ENCODE peak calls at places on chromosomes 16 and 17, in seven cellular contexts. One of them, this sample, is unnamed. For H3K4me1, the result is how much of the 10 kb centered on the place peaks cover.

GRCh38 chr16:50697881-50698767 is 4.7 kb downstream of the NOD2 start:
- DNase-seq in cardiac muscle cell: peak
- DNase-seq in OCI-LY7: no peak
- DNase-seq in CD8-positive, alpha-beta memory T cell: peak
- DNase-seq in IMR-90: peak
- DNase-seq in body of pancreas: no peak
- DNase-seq in left ventricle myocardium inferior: no peak
- DNase-seq in this sample: peak

GRCh38 chr17:4940625-4941021 is 555 bp downstream of the RNF167 start:
- DNase-seq in cardiac muscle cell: no peak
- DNase-seq in OCI-LY7: peak
- DNase-seq in CD8-positive, alpha-beta memory T cell: peak
- DNase-seq in IMR-90: no peak
- DNase-seq in body of pancreas: no peak
- DNase-seq in left ventricle myocardium inferior: no peak
- DNase-seq in this sample: peak

GRCh38 chr17:64387545-64388171 is 3.0 kb downstream of the PECAM1 start:
- DNase-seq in cardiac muscle cell: no peak
- DNase-seq in OCI-LY7: no peak
- DNase-seq in CD8-positive, alpha-beta memory T cell: no peak
- DNase-seq in IMR-90: no peak
- DNase-seq in body of pancreas: no peak
- DNase-seq in left ventricle myocardium inferior: no peak
- DNase-seq in this sample: no peak

GRCh38 chr16:89217388-89218191 is at the start of gene ZNF778:
- DNase-seq in cardiac muscle cell: peak
- DNase-seq in OCI-LY7: peak
- DNase-seq in CD8-positive, alpha-beta memory T cell: peak
- DNase-seq in IMR-90: peak
- DNase-seq in body of pancreas: peak
- DNase-seq in left ventricle myocardium inferior: peak
- DNase-seq in this sample: peak

GRCh38 chr17:38324732-38325131 is 19.0 kb downstream of the GPR179 start:
- DNase-seq in cardiac muscle cell: no peak
- DNase-seq in OCI-LY7: no peak
- DNase-seq in CD8-positive, alpha-beta memory T cell: no peak
- DNase-seq in IMR-90: no peak
- DNase-seq in body of pancreas: no peak
- DNase-seq in left ventricle myocardium inferior: no peak
- DNase-seq in this sample: no peak

GRCh38 chr16:19116711-19117449 is 3.1 kb downstream of the ITPRIPL2 start:
- DNase-seq in cardiac muscle cell: no peak
- DNase-seq in OCI-LY7: peak
- DNase-seq in CD8-positive, alpha-beta memory T cell: no peak
- DNase-seq in IMR-90: peak
- DNase-seq in body of pancreas: no peak
- DNase-seq in left ventricle myocardium inferior: no peak
- DNase-seq in this sample: no peak

GRCh38 chr17:76968707-76969597 is 100.7 kb downstream of the MGAT5B start:
- DNase-seq in cardiac muscle cell: peak
- DNase-seq in OCI-LY7: peak
- DNase-seq in CD8-positive, alpha-beta memory T cell: peak
- DNase-seq in IMR-90: no peak
- DNase-seq in body of pancreas: peak
- DNase-seq in left ventricle myocardium inferior: no peak
- DNase-seq in this sample: peak

GRCh38 chr16:10688291-10688690 is 6.4 kb downstream of the TEKT5 start:
- DNase-seq in cardiac muscle cell: no peak
- DNase-seq in OCI-LY7: no peak
- DNase-seq in CD8-positive, alpha-beta memory T cell: no peak
- DNase-seq in IMR-90: no peak
- DNase-seq in body of pancreas: peak
- DNase-seq in left ventricle myocardium inferior: no peak
- DNase-seq in this sample: no peak

GRCh38 chr16:27234171-27234570 is 30.8 kb downstream of the KDM8 start:
- DNase-seq in cardiac muscle cell: no peak
- DNase-seq in OCI-LY7: no peak
- DNase-seq in CD8-positive, alpha-beta memory T cell: no peak
- DNase-seq in IMR-90: no peak
- DNase-seq in body of pancreas: no peak
- DNase-seq in left ventricle myocardium inferior: no peak
- DNase-seq in this sample: no peak

GRCh38 chr16:27235938-27236245 is 32.6 kb downstream of the KDM8 start:
- DNase-seq in cardiac muscle cell: no peak
- DNase-seq in OCI-LY7: no peak
- DNase-seq in CD8-positive, alpha-beta memory T cell: no peak
- DNase-seq in IMR-90: no peak
- DNase-seq in body of pancreas: no peak
- DNase-seq in left ventricle myocardium inferior: no peak
- DNase-seq in this sample: no peak

GRCh38 chr16:27235055-27235937 is 32.0 kb downstream of the KDM8 start:
- DNase-seq in cardiac muscle cell: peak
- DNase-seq in OCI-LY7: peak
- DNase-seq in CD8-positive, alpha-beta memory T cell: peak
- DNase-seq in IMR-90: peak
- DNase-seq in body of pancreas: peak
- DNase-seq in left ventricle myocardium inferior: peak
- DNase-seq in this sample: peak

GRCh38 chr16:27233731-27234130 is 30.4 kb downstream of the KDM8 start:
- DNase-seq in cardiac muscle cell: no peak
- DNase-seq in OCI-LY7: peak
- DNase-seq in CD8-positive, alpha-beta memory T cell: no peak
- DNase-seq in IMR-90: no peak
- DNase-seq in body of pancreas: no peak
- DNase-seq in left ventricle myocardium inferior: no peak
- DNase-seq in this sample: no peak

DNA sequence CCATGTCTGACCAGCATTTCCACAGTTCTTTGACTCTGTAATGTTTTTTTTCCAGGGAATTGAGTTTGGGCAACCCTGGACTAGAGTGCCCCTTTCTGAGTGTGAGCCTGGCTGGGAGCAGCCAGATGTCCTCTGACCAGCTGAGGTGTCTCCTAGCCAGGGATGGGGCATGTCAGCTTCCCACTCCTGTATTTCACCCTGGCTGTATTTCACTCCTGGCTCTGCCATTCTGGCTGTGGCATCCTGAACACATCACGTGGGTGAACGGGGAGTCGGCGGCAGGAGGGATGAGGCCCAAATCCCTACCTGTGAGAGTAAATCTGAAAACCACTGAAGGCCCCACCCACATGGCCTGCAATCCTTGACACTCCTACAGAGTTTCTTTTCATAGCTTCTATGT is 31.3 kb downstream of the KDM8 start:
- DNase-seq in cardiac muscle cell: no peak
- DNase-seq in OCI-LY7: no peak
- DNase-seq in CD8-positive, alpha-beta memory T cell: no peak
- DNase-seq in IMR-90: no peak
- DNase-seq in body of pancreas: no peak
- DNase-seq in left ventricle myocardium inferior: no peak
- DNase-seq in this sample: no peak
- H3K4me1 ChIP-seq in cardiac muscle cell: under half
- H3K4me1 ChIP-seq in OCI-LY7: half or more
- H3K4me1 ChIP-seq in CD8-positive, alpha-beta memory T cell: half or more
- H3K4me1 ChIP-seq in IMR-90: under half
- H3K4me1 ChIP-seq in body of pancreas: under half
- H3K4me1 ChIP-seq in left ventricle myocardium inferior: half or more
- H3K4me1 ChIP-seq in this sample: half or more

GRCh38 chr16:69926241-69926640 is 24.9 kb upstream of the CLEC18A start:
- DNase-seq in cardiac muscle cell: no peak
- DNase-seq in OCI-LY7: no peak
- DNase-seq in CD8-positive, alpha-beta memory T cell: no peak
- DNase-seq in IMR-90: no peak
- DNase-seq in body of pancreas: no peak
- DNase-seq in left ventricle myocardium inferior: no peak
- DNase-seq in this sample: no peak

GRCh38 chr16:69928856-69929400 is 22.2 kb upstream of the CLEC18A start:
- DNase-seq in cardiac muscle cell: no peak
- DNase-seq in OCI-LY7: no peak
- DNase-seq in CD8-positive, alpha-beta memory T cell: no peak
- DNase-seq in IMR-90: no peak
- DNase-seq in body of pancreas: no peak
- DNase-seq in left ventricle myocardium inferior: no peak
- DNase-seq in this sample: no peak

GRCh38 chr16:69929480-69929879 is 21.7 kb upstream of the CLEC18A start:
- DNase-seq in cardiac muscle cell: no peak
- DNase-seq in OCI-LY7: no peak
- DNase-seq in CD8-positive, alpha-beta memory T cell: no peak
- DNase-seq in IMR-90: no peak
- DNase-seq in body of pancreas: no peak
- DNase-seq in left ventricle myocardium inferior: no peak
- DNase-seq in this sample: no peak

GRCh38 chr16:69925311-69925710 is 25.8 kb upstream of the CLEC18A start:
- DNase-seq in cardiac muscle cell: no peak
- DNase-seq in OCI-LY7: no peak
- DNase-seq in CD8-positive, alpha-beta memory T cell: no peak
- DNase-seq in IMR-90: no peak
- DNase-seq in body of pancreas: no peak
- DNase-seq in left ventricle myocardium inferior: no peak
- DNase-seq in this sample: no peak

DNA sequence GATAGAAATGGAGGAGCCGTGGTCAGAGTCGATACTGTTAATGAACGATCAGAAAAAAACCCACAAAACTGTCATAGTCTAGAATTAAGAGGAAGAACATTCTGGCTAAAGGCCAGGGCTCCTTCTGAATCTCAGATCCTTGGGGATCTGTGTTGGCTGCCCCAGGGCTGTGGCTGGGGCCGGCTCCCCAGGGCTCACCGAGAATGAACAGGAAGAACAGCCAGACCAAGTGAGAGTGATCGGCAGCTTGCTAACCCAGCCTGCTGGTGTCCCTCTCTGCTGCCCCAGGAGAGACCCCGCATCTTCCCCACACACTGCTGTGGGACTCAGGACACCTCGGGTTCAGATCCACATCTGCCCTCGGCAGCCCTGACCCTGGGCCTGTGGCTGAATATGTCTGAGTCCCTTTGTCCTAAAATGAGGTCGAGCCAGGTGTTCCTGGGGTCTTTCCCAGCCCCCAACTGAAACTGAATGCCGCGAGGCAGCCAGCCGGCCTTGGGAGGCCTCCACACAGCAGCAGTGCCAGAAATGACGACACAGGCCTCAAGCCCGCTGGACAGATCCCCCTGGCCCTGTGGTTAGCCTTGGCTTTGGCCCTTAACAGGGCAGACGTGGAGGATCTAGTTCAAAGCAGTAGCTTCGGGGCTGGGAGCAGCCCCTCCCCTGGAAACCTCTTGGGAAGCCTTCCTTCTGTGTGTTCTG is 23.9 kb upstream of the CLEC18A start:
- DNase-seq in cardiac muscle cell: peak
- DNase-seq in OCI-LY7: no peak
- DNase-seq in CD8-positive, alpha-beta memory T cell: no peak
- DNase-seq in IMR-90: peak
- DNase-seq in body of pancreas: peak
- DNase-seq in left ventricle myocardium inferior: peak
- DNase-seq in this sample: no peak
- H3K27ac ChIP-seq in cardiac muscle cell: peak
- H3K27ac ChIP-seq in OCI-LY7: no peak
- H3K27ac ChIP-seq in CD8-positive, alpha-beta memory T cell: no peak
- H3K27ac ChIP-seq in IMR-90: no peak
- H3K27ac ChIP-seq in body of pancreas: peak
- H3K27ac ChIP-seq in left ventricle myocardium inferior: peak
- H3K27ac ChIP-seq in this sample: no peak

GRCh38 chr17:19237389-19238166 is 412 bp downstream of the EPN2 start:
- DNase-seq in cardiac muscle cell: no peak
- DNase-seq in OCI-LY7: no peak
- DNase-seq in CD8-positive, alpha-beta memory T cell: peak
- DNase-seq in IMR-90: no peak
- DNase-seq in body of pancreas: peak
- DNase-seq in left ventricle myocardium inferior: peak
- DNase-seq in this sample: peak

GRCh38 chr17:19238167-19238505 is 970 bp downstream of the EPN2 start:
- DNase-seq in cardiac muscle cell: no peak
- DNase-seq in OCI-LY7: peak
- DNase-seq in CD8-positive, alpha-beta memory T cell: no peak
- DNase-seq in IMR-90: no peak
- DNase-seq in body of pancreas: peak
- DNase-seq in left ventricle myocardium inferior: peak
- DNase-seq in this sample: no peak

GRCh38 chr17:19242926-19243325 is 5.8 kb downstream of the EPN2 start:
- DNase-seq in cardiac muscle cell: no peak
- DNase-seq in OCI-LY7: peak
- DNase-seq in CD8-positive, alpha-beta memory T cell: no peak
- DNase-seq in IMR-90: no peak
- DNase-seq in body of pancreas: no peak
- DNase-seq in left ventricle myocardium inferior: no peak
- DNase-seq in this sample: no peak

GRCh38 chr17:19242323-19242722 is 5.2 kb downstream of the EPN2 start:
- DNase-seq in cardiac muscle cell: no peak
- DNase-seq in OCI-LY7: no peak
- DNase-seq in CD8-positive, alpha-beta memory T cell: no peak
- DNase-seq in IMR-90: no peak
- DNase-seq in body of pancreas: no peak
- DNase-seq in left ventricle myocardium inferior: no peak
- DNase-seq in this sample: no peak

GRCh38 chr17:19239544-19239943 is 2.4 kb downstream of the EPN2 start:
- DNase-seq in cardiac muscle cell: peak
- DNase-seq in OCI-LY7: no peak
- DNase-seq in CD8-positive, alpha-beta memory T cell: no peak
- DNase-seq in IMR-90: no peak
- DNase-seq in body of pancreas: peak
- DNase-seq in left ventricle myocardium inferior: no peak
- DNase-seq in this sample: no peak
- H3K4me3 ChIP-seq in cardiac muscle cell: no peak
- H3K4me3 ChIP-seq in OCI-LY7: no peak
- H3K4me3 ChIP-seq in CD8-positive, alpha-beta memory T cell: no peak
- H3K4me3 ChIP-seq in IMR-90: no peak
- H3K4me3 ChIP-seq in body of pancreas: no peak
- H3K4me3 ChIP-seq in left ventricle myocardium inferior: peak
- H3K4me3 ChIP-seq in this sample: no peak

GRCh38 chr17:43914451-43914850 is 7.1 kb upstream of the MPP2 start:
- DNase-seq in cardiac muscle cell: no peak
- DNase-seq in OCI-LY7: no peak
- DNase-seq in CD8-positive, alpha-beta memory T cell: no peak
- DNase-seq in IMR-90: no peak
- DNase-seq in body of pancreas: no peak
- DNase-seq in left ventricle myocardium inferior: no peak
- DNase-seq in this sample: no peak

GRCh38 chr17:43917016-43917347 is 9.6 kb upstream of the MPP2 start:
- DNase-seq in cardiac muscle cell: no peak
- DNase-seq in OCI-LY7: no peak
- DNase-seq in CD8-positive, alpha-beta memory T cell: no peak
- DNase-seq in IMR-90: no peak
- DNase-seq in body of pancreas: no peak
- DNase-seq in left ventricle myocardium inferior: no peak
- DNase-seq in this sample: no peak

GRCh38 chr17:43916385-43916784 is 9.0 kb upstream of the MPP2 start:
- DNase-seq in cardiac muscle cell: no peak
- DNase-seq in OCI-LY7: no peak
- DNase-seq in CD8-positive, alpha-beta memory T cell: no peak
- DNase-seq in IMR-90: no peak
- DNase-seq in body of pancreas: no peak
- DNase-seq in left ventricle myocardium inferior: no peak
- DNase-seq in this sample: no peak

GRCh38 chr17:43917348-43918025 is 10.2 kb upstream of the MPP2 start:
- DNase-seq in cardiac muscle cell: peak
- DNase-seq in OCI-LY7: no peak
- DNase-seq in CD8-positive, alpha-beta memory T cell: peak
- DNase-seq in IMR-90: peak
- DNase-seq in body of pancreas: no peak
- DNase-seq in left ventricle myocardium inferior: peak
- DNase-seq in this sample: peak

DNA sequence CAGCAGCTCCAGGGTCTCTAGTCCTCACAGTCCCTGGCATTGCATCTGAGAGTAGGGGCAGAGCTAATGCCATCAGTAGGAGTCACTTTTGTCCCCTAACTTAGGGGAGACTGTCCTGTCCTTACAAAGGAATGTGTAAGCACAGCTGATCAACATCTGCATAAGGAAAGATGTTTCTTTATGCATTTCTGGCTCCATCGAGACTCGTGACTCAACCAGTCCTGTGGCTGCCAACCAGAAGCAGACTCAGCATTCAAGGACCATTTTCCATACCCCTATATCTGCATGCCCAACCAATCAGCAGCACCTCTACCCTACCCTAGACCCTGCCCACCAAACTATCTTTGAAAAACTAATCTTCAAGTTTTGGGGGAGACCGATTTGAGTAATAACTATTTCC is 8.2 kb upstream of the MPP2 start:
- DNase-seq in cardiac muscle cell: no peak
- DNase-seq in OCI-LY7: no peak
- DNase-seq in CD8-positive, alpha-beta memory T cell: no peak
- DNase-seq in IMR-90: peak
- DNase-seq in body of pancreas: no peak
- DNase-seq in left ventricle myocardium inferior: no peak
- DNase-seq in this sample: no peak
- H3K4me1 ChIP-seq in cardiac muscle cell: under half
- H3K4me1 ChIP-seq in OCI-LY7: under half
- H3K4me1 ChIP-seq in CD8-positive, alpha-beta memory T cell: under half
- H3K4me1 ChIP-seq in IMR-90: under half
- H3K4me1 ChIP-seq in body of pancreas: under half
- H3K4me1 ChIP-seq in left ventricle myocardium inferior: under half
- H3K4me1 ChIP-seq in this sample: under half